ENCODE peak calls at places on chromosomes 4 and X, in eight cellular contexts. U is fibroblast of villous mesenchyme; V is psoas muscle; J is stimulated activated naive CD4-positive, alpha-beta T cell; C is immature natural killer cell; N is activated CD8-positive, alpha-beta memory T cell treated with anti-CD3 and anti-CD28 coated beads for 4 hours; R is ovary; Q is mammary epithelial cell. A is an unnamed sample.

GRCh38 chr4:1471443-1472147 is 65.4 kb upstream of the NKX1-1 start:
- DNase-seq in U (no peak), V (no peak), J (no peak), C (no peak), N (no peak), R (peak), Q (no peak), A (no peak)

GRCh38 chr4:81466841-81467671 is 4.7 kb downstream of the RASGEF1B start:
- DNase-seq in U (peak), V (no peak), J (peak), C (peak), N (peak), R (peak), Q (peak), A (peak)

GRCh38 chr4:116385583-116385982 is 699.8 kb downstream of the TRAM1L1 start:
- DNase-seq in U (no peak), V (no peak), J (no peak), C (no peak), N (no peak), R (no peak), Q (no peak), A (no peak)

GRCh38 chrX:47093248-47093647 is 15.0 kb downstream of the RGN start:
- DNase-seq in U (peak), V (no peak), J (peak), C (no peak), N (no peak), R (no peak), Q (peak), A (peak)

GRCh38 chr4:57168986-57169385 is 58.8 kb upstream of the IGFBP7 start:
- DNase-seq in U (no peak), V (no peak), J (no peak), C (no peak), N (no peak), R (no peak), Q (no peak), A (no peak)

GRCh38 chr4:4254666-4255065 is 6.6 kb upstream of the TMEM128 start:
- DNase-seq in U (no peak), V (no peak), J (no peak), C (no peak), N (no peak), R (no peak), Q (no peak), A (no peak)

GRCh38 chr4:145019346-145019745 is 78.7 kb downstream of the ANAPC10 start:
- DNase-seq in U (no peak), V (no peak), J (no peak), C (peak), N (no peak), R (no peak), Q (no peak), A (no peak)

GRCh38 chr4:53520114-53520513 is 71.2 kb downstream of the LNX1 start:
- DNase-seq in U (no peak), V (no peak), J (no peak), C (no peak), N (no peak), R (no peak), Q (no peak), A (no peak)

GRCh38 chr4:164819366-164819765 is 57.6 kb upstream of the APELA start:
- DNase-seq in U (no peak), V (no peak), J (no peak), C (no peak), N (no peak), R (no peak), Q (no peak), A (no peak)

GRCh38 chr4:40264995-40265909 is 68.4 kb downstream of the RHOH start:
- DNase-seq in U (peak), V (no peak), J (peak), C (peak), N (peak), R (no peak), Q (no peak), A (no peak)

GRCh38 chr4:8101213-8101781 is 57.3 kb downstream of the ABLIM2 start:
- DNase-seq in U (peak), V (peak), J (no peak), C (no peak), N (no peak), R (peak), Q (peak), A (no peak)

GRCh38 chrX:70421618-70422017 is 1.5 kb upstream of the GDPD2 start:
- DNase-seq in U (no peak), V (no peak), J (no peak), C (no peak), N (no peak), R (no peak), Q (no peak), A (no peak)

GRCh38 chr4:86306816-86307215 is 53.0 kb downstream of the MAPK10 start:
- DNase-seq in U (peak), V (no peak), J (no peak), C (no peak), N (no peak), R (no peak), Q (no peak), A (peak)

GRCh38 chr4:118410143-118410542 is 57.3 kb upstream of the PRSS12 start:
- DNase-seq in U (peak), V (no peak), J (no peak), C (no peak), N (no peak), R (no peak), Q (peak), A (peak)

GRCh38 chr4:17780461-17781071 is 855 bp downstream of the FAM184B start:
- DNase-seq in U (no peak), V (no peak), J (no peak), C (no peak), N (no peak), R (no peak), Q (no peak), A (peak)

GRCh38 chr4:128461300-128462103 is 173.9 kb upstream of the PGRMC2 start:
- DNase-seq in U (peak), V (no peak), J (no peak), C (no peak), N (no peak), R (peak), Q (peak), A (peak)

GRCh38 chr4:14254252-14254651 is 626.7 kb upstream of the BOD1L1 start:
- DNase-seq in U (peak), V (peak), J (no peak), C (no peak), N (no peak), R (peak), Q (peak), A (peak)

GRCh38 chr4:38132140-38132673 is 172.0 kb downstream of the PTTG2 start:
- DNase-seq in U (peak), V (no peak), J (peak), C (peak), N (peak), R (peak), Q (peak), A (no peak)